ENCODE peak calls at places on chromosome 7, in six cellular contexts. T, G, Q, A, D and W are unnamed samples.

GRCh38 chr7:150322833-150323681 is at the start of the genes ACTR3C and LRRC61:
- DNase-seq in G (peak; percentile 50), A (peak; percentile 79), T (peak; percentile 48), Q (no peak), D (no peak), W (peak; percentile 59)

GRCh38 chr7:152850420-152850819 is 90.9 kb downstream of the ACTR3B start:
- DNase-seq in G (no peak), A (no peak), T (no peak), D (no peak), Q (no peak), W (peak; percentile 34)

GRCh38 chr7:107995184-107996071 is 7.5 kb downstream of the LAMB1 start:
- DNase-seq in A (peak; percentile 60), T (no peak), D (no peak), G (no peak), Q (no peak), W (peak; percentile 81)

GRCh38 chr7:83326223-83326622 is 163.5 kb upstream of the PCLO start:
- DNase-seq in A (no peak), Q (no peak), T (no peak), D (no peak), G (no peak), W (no peak)

GRCh38 chr7:47356261-47356660 is 225.7 kb downstream of the TNS3 start:
- DNase-seq in T (no peak), A (no peak), D (no peak), G (no peak), Q (no peak), W (no peak)

GRCh38 chr7:28477041-28477442 is 64.7 kb downstream of the CREB5 start:
- DNase-seq in Q (no peak), D (no peak), A (no peak), G (no peak), T (no peak), W (no peak)

GRCh38 chr7:98670186-98670585 is 53.1 kb downstream of the NPTX2 start:
- DNase-seq in T (no peak), G (no peak), Q (no peak), A (no peak), D (peak; percentile 70), W (no peak)

GRCh38 chr7:26293569-26294308 is 2.1 kb downstream of the SNX10 start:
- DNase-seq in Q (no peak), D (no peak), G (no peak), T (no peak), A (no peak), W (no peak)

GRCh38 chr7:151391358-151391730 is 18.5 kb downstream of the WDR86 start:
- DNase-seq in G (no peak), Q (no peak), A (no peak), D (no peak), T (no peak), W (no peak)